ENCODE peak calls at places on chromosomes 16 and 17, in four cellular contexts. F is IMR-90, J is H9, L is H1. B is an unnamed sample.

GRCh38 chr17:74987909-74988711 is 678 bp downstream of the CDR2L start:
- DNase-seq in F (peak; percentile 76), J (peak; percentile 83), L (no peak), B (peak; percentile 78)

GRCh38 chr17:57570740-57571344 is 174.3 kb downstream of the CCDC182 start:
- DNase-seq in F (no peak), J (no peak), L (no peak), B (no peak)

GRCh38 chr16:79049040-79049439 is 551.5 kb downstream of the MAF start:
- DNase-seq in F (no peak), J (no peak), L (no peak), B (no peak)

GRCh38 chr16:54076006-54076504 is 210.5 kb downstream of the IRX3 start:
- DNase-seq in F (no peak), J (no peak), L (no peak), B (no peak)

GRCh38 chr17:71987634-71988033 is 133.2 kb upstream of the SOX9 start:
- DNase-seq in F (peak; percentile 21), J (no peak), L (no peak), B (peak; percentile 35)

GRCh38 chr17:48014603-48015037 is 23.0 kb downstream of the COPZ2 start:
- DNase-seq in F (no peak), J (peak; percentile 40), L (no peak), B (no peak)

GRCh38 chr16:84460406-84461028 is 43.9 kb downstream of the MEAK7 start:
- DNase-seq in F (no peak), J (peak; percentile 27), L (no peak), B (no peak)

GRCh38 chr16:67708368-67708771 is 10.7 kb downstream of the GFOD2 start:
- DNase-seq in F (peak; percentile 49), J (no peak), L (no peak), B (no peak)

GRCh38 chr16:55730115-55730514 is 74.3 kb downstream of the SLC6A2 start:
- DNase-seq in F (no peak), J (no peak), L (no peak), B (no peak)

GRCh38 chr17:80861892-80862291 is 129.7 kb upstream of the CHMP6 start:
- DNase-seq in F (peak; percentile 30), J (peak; percentile 74), L (no peak), B (peak; percentile 44)

GRCh38 chr16:9311303-9311954 is 220.0 kb downstream of the HAPSTR1 start:
- DNase-seq in F (no peak), J (peak; percentile 78), L (peak; percentile 39), B (peak; percentile 73)

GRCh38 chr16:87844374-87844733 is 25.0 kb downstream of the SLC7A5 start:
- DNase-seq in F (peak; percentile 35), J (no peak), L (no peak), B (peak; percentile 59)

GRCh38 chr16:49890876-49891275 is 35.0 kb upstream of the ZNF423 start:
- DNase-seq in F (no peak), J (peak; percentile 85), L (peak; percentile 38), B (peak; percentile 88)

GRCh38 chr17:40349477-40350409 is 14.8 kb downstream of the GJD3 start:
- DNase-seq in F (peak; percentile 38), J (no peak), L (no peak), B (no peak)

GRCh38 chr17:33381201-33381600 is 88.1 kb upstream of the ASIC2 start:
- DNase-seq in F (no peak), J (peak; percentile 52), L (no peak), B (peak; percentile 70)

GRCh38 chr17:82960419-82961271 is 118.8 kb upstream of the METRNL start:
- DNase-seq in F (no peak), J (peak; percentile 36), L (no peak), B (no peak)

GRCh38 chr17:19713462-19713861 is 2.9 kb downstream of the SLC47A2 start:
- DNase-seq in F (no peak), J (peak; percentile 71), L (no peak), B (no peak)

GRCh38 chr16:71573387-71574094 is 3.4 kb downstream of the TAT start:
- DNase-seq in F (no peak), J (no peak), L (no peak), B (no peak)

GRCh38 chr17:45709889-45710288 is 74.2 kb upstream of the CRHR1 start:
- DNase-seq in F (no peak), J (peak; percentile 67), L (no peak), B (peak; percentile 25)

GRCh38 chr16:58366247-58367031 is 25.8 kb upstream of the GINS3 start:
- DNase-seq in F (peak; percentile 65), J (no peak), L (no peak), B (no peak)

GRCh38 chr16:56771558-56772279 is 41.8 kb downstream of the NUP93 start:
- DNase-seq in F (peak; percentile 61), J (no peak), L (no peak), B (no peak)

GRCh38 chr16:21599994-21600773 is 807 bp downstream of the METTL9 start:
- DNase-seq in F (peak; percentile 46), J (peak; percentile 33), L (no peak), B (peak; percentile 28)

GRCh38 chr16:47574091-47575054 is 113.2 kb downstream of the PHKB start:
- DNase-seq in F (peak; percentile 49), J (no peak), L (no peak), B (peak; percentile 42)

GRCh38 chr16:8716592-8716991 is 42.2 kb downstream of the ABAT start:
- DNase-seq in F (peak; percentile 57), J (no peak), L (no peak), B (no peak)

GRCh38 chr16:78252757-78253156 is 153.3 kb downstream of the WWOX start:
- DNase-seq in F (no peak), J (no peak), L (no peak), B (no peak)

GRCh38 chr17:4743216-4743615 is 3.5 kb upstream of the CXCL16 start:
- DNase-seq in F (no peak), J (no peak), L (no peak), B (no peak)

GRCh38 chr17:35540589-35541404 is 3.3 kb upstream of the SLFN12L start:
- DNase-seq in F (peak; percentile 51), J (no peak), L (no peak), B (no peak)

GRCh38 chr16:138049-138417 is 440 bp downstream of the NPRL3 start:
- DNase-seq in F (no peak), J (peak; percentile 36), L (no peak), B (peak; percentile 36)

GRCh38 chr17:65174974-65175373 is 37.8 kb downstream of the RGS9 start:
- DNase-seq in F (no peak), J (no peak), L (no peak), B (no peak)

GRCh38 chr16:24668481-24669001 is 60.9 kb upstream of the TNRC6A start:
- DNase-seq in F (peak; percentile 65), J (no peak), L (no peak), B (no peak)

GRCh38 chr17:51764387-51764971 is 394.0 kb downstream of the CA10 start:
- DNase-seq in F (peak; percentile 45), J (peak; percentile 87), L (peak; percentile 68), B (peak; percentile 88)

GRCh38 chr16:49838639-49839461 is 17.1 kb downstream of the ZNF423 start:
- DNase-seq in F (no peak), J (no peak), L (no peak), B (no peak)

GRCh38 chr17:77865716-77866115 is 92.8 kb upstream of the TNRC6C start:
- DNase-seq in F (no peak), J (no peak), L (no peak), B (no peak)
- H3K4me2 ChIP-seq in F (no peak overlapping the region), J (no peak overlapping the region), L (no peak overlapping the region), B (no peak overlapping the region)

GRCh38 chr16:2046889-2047329 is 725 bp downstream of the NTHL1 start:
- DNase-seq in F (no peak), J (no peak), L (no peak), B (peak; percentile 10)

GRCh38 chr16:2046125-2046888 is 1.3 kb downstream of the NTHL1 start:
- DNase-seq in F (no peak), J (no peak), L (no peak), B (no peak)

GRCh38 chr16:2044541-2044940 is 3.1 kb downstream of the NTHL1 start:
- DNase-seq in F (no peak), J (no peak), L (no peak), B (no peak)

GRCh38 chr16:2048116-2048543 is 345 bp downstream of the TSC2 start:
- DNase-seq in F (no peak), J (no peak), L (no peak), B (no peak)

DNA sequence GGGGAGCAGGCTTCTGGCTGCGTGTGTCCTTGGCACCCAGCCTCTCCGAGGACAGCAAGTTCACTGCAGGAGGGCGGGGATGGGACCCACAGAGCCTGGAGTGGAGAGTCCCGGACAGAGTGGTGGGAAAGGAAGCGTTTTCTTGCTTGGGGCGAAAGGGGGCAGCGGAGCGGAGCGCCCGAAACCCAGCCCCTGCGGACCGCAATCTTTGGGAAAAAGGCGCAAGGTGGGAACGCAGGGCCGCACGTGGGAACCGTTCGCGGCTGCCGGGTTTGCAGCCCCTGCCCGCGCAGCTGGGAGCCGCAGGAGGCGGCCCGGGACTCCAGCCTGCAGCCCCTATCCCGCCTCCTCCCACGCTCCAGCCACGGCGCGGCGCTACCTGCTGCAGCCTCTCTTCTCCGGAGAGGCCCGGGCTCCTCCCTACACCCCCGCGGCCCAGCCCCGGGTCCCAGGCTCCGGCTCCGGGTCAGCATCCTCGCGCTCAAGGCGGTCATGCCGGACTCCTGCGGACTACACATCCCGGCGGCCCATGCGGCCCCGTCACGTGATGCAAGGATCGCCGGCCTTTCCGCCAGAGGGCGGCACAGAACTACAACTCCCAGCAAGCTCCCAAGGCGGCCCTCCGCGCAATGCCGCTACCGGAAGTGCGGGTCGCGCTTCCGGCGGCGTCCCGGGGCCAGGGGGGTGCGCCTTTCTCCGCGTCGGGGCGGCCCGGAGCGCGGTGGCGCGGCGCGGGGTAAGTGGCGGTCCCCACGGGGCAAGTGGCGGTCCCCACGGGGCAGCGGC is at the start of the genes NTHL1 and TSC2:
- DNase-seq in F (peak; percentile 95), J (peak; percentile 98), L (peak; percentile 90), B (peak; percentile 98)
- H3K56ac ChIP-seq in F (peak within 1 kb of the TSS; percentile 54), J (no peak within 1 kb of the TSS), L (peak within 1 kb of the TSS; percentile 32), B (peak within 1 kb of the TSS; percentile 93)

GRCh38 chr17:77466596-77467223 is 325.9 kb downstream of the SEC14L1 start:
- DNase-seq in F (no peak), J (no peak), L (no peak), B (peak; percentile 25)

GRCh38 chr17:77464988-77465357 is 324.2 kb downstream of the SEC14L1 start:
- DNase-seq in F (no peak), J (no peak), L (no peak), B (no peak)

GRCh38 chr17:77467513-77467912 is 326.7 kb downstream of the SEC14L1 start:
- DNase-seq in F (no peak), J (no peak), L (no peak), B (no peak)

GRCh38 chr17:77466140-77466539 is 325.4 kb downstream of the SEC14L1 start:
- DNase-seq in F (no peak), J (peak; percentile 96), L (no peak), B (peak; percentile 96)

GRCh38 chr17:77465358-77466041 is 324.7 kb downstream of the SEC14L1 start:
- DNase-seq in F (peak; percentile 77), J (peak; percentile 69), L (no peak), B (peak; percentile 82)
- H3K4ac ChIP-seq in F (peak overlapping the region; percentile 48), J (no peak overlapping the region), L (no peak overlapping the region), B (peak overlapping the region; percentile 56)

GRCh38 chr16:75087040-75087979 is 29.3 kb downstream of the LDHD start:
- DNase-seq in F (peak; percentile 93), J (no peak), L (no peak), B (no peak)
- H3K4me2 ChIP-seq in F (peak overlapping the region; percentile 88), J (no peak overlapping the region), L (no peak overlapping the region), B (no peak overlapping the region)